ENCODE peak calls at places on chromosomes 5 and 9, in six cellular contexts. I is HepG2, X is K562, V is A549, A is upper lobe of left lung, Z is GM12878. E is an unnamed sample.
A peak's percentile ranks its signal among the peaks of the same experiment; 100 is the strongest.

GRCh38 chr9:134585746-134586706 is 55.6 kb upstream of the COL5A1 start:
- ATAC-seq in I (no peak), X (no peak), V (peak; percentile 97), A (peak; percentile 26), Z (no peak), E (no peak)

GRCh38 chr9:14811844-14812243 is 89.3 kb upstream of the CER1 start:
- ATAC-seq in I (no peak), X (no peak), V (no peak), A (no peak), Z (no peak), E (no peak)

GRCh38 chr5:116896001-116896400 is 321.4 kb upstream of the SEMA6A start:
- ATAC-seq in I (no peak), X (no peak), V (no peak), A (no peak), Z (no peak), E (no peak)

GRCh38 chr5:66151030-66151429 is 6.9 kb downstream of the SREK1 start:
- ATAC-seq in I (no peak), X (no peak), V (no peak), A (no peak), Z (peak; percentile 8), E (no peak)

GRCh38 chr5:56803894-56804293 is 11.5 kb upstream of the MAP3K1 start:
- ATAC-seq in I (no peak), X (no peak), V (no peak), A (no peak), Z (no peak), E (no peak)

GRCh38 chr5:11012295-11012694 is 251.3 kb upstream of the DAP start:
- ATAC-seq in I (no peak), X (no peak), V (no peak), A (no peak), Z (no peak), E (no peak)

GRCh38 chr9:123562844-123563346 is 206.9 kb downstream of the CRB2 start:
- ATAC-seq in I (no peak), X (no peak), V (no peak), A (peak; percentile 56), Z (peak; percentile 97), E (peak; percentile 86)

GRCh38 chr5:129496410-129496809 is 36.3 kb downstream of the ADAMTS19 start:
- ATAC-seq in I (no peak), X (no peak), V (no peak), A (peak; percentile 68), Z (no peak), E (no peak)

GRCh38 chr9:125507247-125507646 is 199.8 kb downstream of the MAPKAP1 start:
- ATAC-seq in I (no peak), X (no peak), V (no peak), A (no peak), Z (no peak), E (no peak)

GRCh38 chr9:125508261-125508660 is 198.7 kb downstream of the MAPKAP1 start:
- ATAC-seq in I (no peak), X (no peak), V (no peak), A (no peak), Z (no peak), E (no peak)

GRCh38 chr9:125510980-125511379 is 196.0 kb downstream of the MAPKAP1 start:
- ATAC-seq in I (no peak), X (no peak), V (no peak), A (no peak), Z (no peak), E (no peak)

GRCh38 chr9:125511780-125512179 is 195.2 kb downstream of the MAPKAP1 start:
- ATAC-seq in I (no peak), X (no peak), V (no peak), A (no peak), Z (no peak), E (no peak)

GRCh38 chr9:125509476-125509875 is 197.5 kb downstream of the MAPKAP1 start:
- ATAC-seq in I (no peak), X (no peak), V (no peak), A (no peak), Z (no peak), E (peak; percentile 61)
- TF ChIP-seq EP300 in I (no peak), X (no peak), V (no peak), A (no peak), Z (no peak), E (no peak)

DNA sequence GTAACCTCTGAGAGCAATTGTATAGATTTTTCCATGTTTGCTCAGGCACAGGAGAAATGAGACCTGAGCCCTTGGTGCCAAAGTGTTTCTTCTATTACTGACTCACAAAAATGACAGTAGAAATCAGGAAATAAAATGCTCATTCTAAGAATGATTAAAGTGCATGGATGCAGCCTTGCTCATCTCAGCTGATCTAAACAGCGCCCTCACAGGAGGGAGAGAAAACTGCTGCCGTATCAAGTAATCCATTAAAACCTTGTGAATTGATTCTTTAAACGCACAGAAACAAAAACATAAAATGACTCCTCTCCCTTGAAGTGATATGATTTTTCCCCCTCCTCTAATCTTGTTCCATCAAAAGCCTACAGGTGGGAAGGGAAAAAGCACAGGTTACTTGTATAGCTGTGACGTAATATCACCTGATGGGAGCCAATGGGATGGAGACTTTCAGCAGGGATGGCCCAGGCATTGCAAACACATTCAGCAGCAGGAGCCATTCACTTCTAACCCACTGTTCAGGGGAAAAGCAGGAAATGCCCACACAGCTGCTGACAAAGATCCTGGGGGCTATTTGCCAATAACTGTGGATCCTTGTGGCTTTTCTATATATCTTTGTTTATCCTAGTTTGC is 76.7 kb downstream of the PLCXD3 start:
- ATAC-seq in I (no peak), X (no peak), V (no peak), A (no peak), Z (no peak), E (no peak)
- TF ChIP-seq EP300 in I (no peak), X (no peak), V (no peak), A (no peak), Z (no peak), E (no peak)

GRCh38 chr9:86041331-86041741 is 58.0 kb downstream of the GOLM1 start:
- ATAC-seq in I (no peak), X (no peak), V (no peak), A (peak; percentile 54), Z (no peak), E (no peak)

GRCh38 chr9:86043586-86043985 is 55.8 kb downstream of the GOLM1 start:
- ATAC-seq in I (no peak), X (no peak), V (no peak), A (no peak), Z (no peak), E (no peak)

GRCh38 chr9:86043999-86044398 is 55.4 kb downstream of the GOLM1 start:
- ATAC-seq in I (peak; percentile 43), X (no peak), V (no peak), A (no peak), Z (no peak), E (no peak)

GRCh38 chr9:86040281-86041155 is 58.8 kb downstream of the GOLM1 start:
- ATAC-seq in I (no peak), X (no peak), V (no peak), A (no peak), Z (no peak), E (no peak)

DNA sequence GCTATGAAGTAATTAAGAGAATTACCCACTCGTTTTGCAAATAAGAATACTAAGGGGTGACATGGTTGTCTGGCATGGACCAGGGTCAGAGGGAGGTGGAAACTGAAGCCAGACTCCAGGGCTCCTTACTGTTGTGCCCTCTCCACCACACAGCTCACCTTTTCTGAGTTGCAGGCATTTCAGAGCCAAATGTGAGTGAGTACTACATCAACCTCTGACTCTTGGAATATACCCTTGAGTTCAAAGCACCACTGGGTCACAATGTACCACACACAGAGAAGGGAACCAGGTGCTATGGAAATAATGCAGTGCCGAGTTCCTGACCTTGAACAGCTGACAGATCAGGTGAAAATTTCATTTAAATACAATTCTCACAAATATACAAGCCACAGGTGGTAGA is 57.1 kb downstream of the GOLM1 start:
- ATAC-seq in I (no peak), X (no peak), V (no peak), A (no peak), Z (no peak), E (no peak)
- TF ChIP-seq EP300 in I (no peak), X (no peak), V (no peak), A (no peak), Z (no peak), E (no peak)

GRCh38 chr5:38695021-38695961 is 138.8 kb upstream of the LIFR start:
- ATAC-seq in I (no peak), X (no peak), V (no peak), A (no peak), Z (no peak), E (peak; percentile 34)

GRCh38 chr5:38697013-38697412 is 140.6 kb upstream of the LIFR start:
- ATAC-seq in I (peak; percentile 51), X (no peak), V (no peak), A (no peak), Z (no peak), E (peak; percentile 13)

GRCh38 chr5:38692346-38692745 is 135.9 kb upstream of the LIFR start:
- ATAC-seq in I (no peak), X (no peak), V (no peak), A (no peak), Z (no peak), E (no peak)

DNA sequence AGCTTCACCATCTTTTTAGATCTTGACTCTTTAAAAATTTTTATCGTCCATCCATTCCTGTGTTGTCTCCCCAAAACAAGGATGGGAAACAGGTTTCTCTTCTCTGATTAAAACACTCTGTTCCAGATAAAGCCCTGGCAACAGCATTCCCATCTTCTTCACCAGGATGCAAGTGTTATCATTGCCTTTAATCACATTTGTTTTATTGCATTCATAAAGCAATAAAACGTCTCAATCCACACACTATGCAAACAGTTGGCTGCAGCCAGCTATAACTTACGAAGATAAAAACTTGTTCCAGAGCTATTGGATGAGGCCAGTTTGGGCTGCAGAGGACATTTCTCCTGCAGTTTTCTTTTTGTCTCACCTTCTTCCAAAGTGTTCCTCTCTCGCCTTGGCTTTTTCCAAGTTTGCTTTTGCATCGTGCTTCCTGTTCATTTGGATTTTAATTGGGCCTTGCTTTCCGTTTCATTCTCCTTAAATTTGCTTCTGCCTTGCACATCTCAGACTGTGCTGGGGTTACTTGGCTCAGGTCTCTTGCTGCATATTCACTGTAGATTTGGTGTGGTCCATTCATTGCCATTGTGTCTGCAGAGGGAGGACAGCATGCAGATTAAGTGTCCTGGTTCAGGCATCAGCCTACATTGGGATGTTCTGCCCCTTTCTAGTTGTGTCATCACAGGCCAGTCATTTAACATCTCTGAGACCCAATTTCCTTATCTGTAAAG is 136.5 kb upstream of the LIFR start:
- ATAC-seq in I (no peak), X (no peak), V (no peak), A (no peak), Z (no peak), E (no peak)
- TF ChIP-seq EP300 in I (no peak), X (no peak), V (no peak), A (no peak), Z (no peak), E (no peak)

E was measured in gastroesophageal sphincter.